ENCODE peak calls at places on chromosome 14, in nine cellular contexts. T is heart left ventricle, R is body of pancreas, B is gastrocnemius medialis, C is upper lobe of left lung, V is IMR-90, K is HCT116, D is right lobe of liver, Y is K562. A is an unnamed sample.

GRCh38 chr14:34201909-34202622 is 251.2 kb upstream of the EGLN3 start:
- ATAC-seq in R (no peak), C (no peak), D (no peak), T (no peak), K (no peak), B (no peak), V (no peak), Y (no peak), A (no peak)

GRCh38 chr14:64680013-64680674 is 24.1 kb upstream of the PLEKHG3 start:
- ATAC-seq in K (no peak), V (no peak), R (no peak), Y (no peak), T (no peak), D (no peak), B (no peak), C (no peak), A (no peak)

GRCh38 chr14:36055052-36055378 is 121.5 kb downstream of the PTCSC3 start:
- ATAC-seq in T (no peak), B (no peak), R (no peak), C (no peak), K (no peak), V (no peak), Y (no peak), D (peak; percentile 36), A (no peak)

GRCh38 chr14:74563233-74563585 is 48.8 kb downstream of the LTBP2 start:
- ATAC-seq in C (peak; percentile 16), R (no peak), T (no peak), K (no peak), V (peak; percentile 74), B (no peak), Y (no peak), D (no peak), A (no peak)

GRCh38 chr14:106776395-106776983 is 1250.1 kb downstream of the TMEM121 start:
- ATAC-seq in R (no peak), Y (no peak), D (no peak), B (no peak), V (no peak), C (no peak), T (no peak), K (no peak), A (no peak)

GRCh38 chr14:35689000-35689460 is 120.1 kb downstream of the RALGAPA1 start:
- ATAC-seq in R (no peak), V (no peak), Y (no peak), D (no peak), B (no peak), C (no peak), K (no peak), T (no peak), A (no peak)

GRCh38 chr14:100470523-100470897 is 116.7 kb downstream of the BEGAIN start:
- ATAC-seq in Y (peak; percentile 79), T (no peak), C (no peak), D (no peak), V (no peak), B (no peak), R (no peak), K (no peak), A (no peak)

GRCh38 chr14:54622189-54622958 is 55.4 kb downstream of the SAMD4A start:
- ATAC-seq in K (no peak), Y (peak; percentile 40), R (no peak), T (peak; percentile 26), B (no peak), V (no peak), D (no peak), C (no peak), A (no peak)

GRCh38 chr14:64764641-64765520 is 60.7 kb downstream of the PLEKHG3 start:
- ATAC-seq in B (peak; percentile 64), K (peak; percentile 64), D (peak; percentile 84), V (peak; percentile 84), Y (peak; percentile 71), C (peak; percentile 77), R (peak; percentile 73), T (peak; percentile 54), A (peak; percentile 73)

GRCh38 chr14:105168496-105168978 is at the start of gene JAG2:
- ATAC-seq in Y (peak; percentile 41), D (peak; percentile 20), V (peak; percentile 54), R (peak; percentile 57), T (no peak), K (peak; percentile 62), C (no peak), B (peak; percentile 60), A (peak; percentile 39)

GRCh38 chr14:54535126-54535525 is 25.4 kb downstream of the CGRRF1 start:
- ATAC-seq in B (no peak), V (no peak), Y (no peak), K (no peak), D (no peak), C (no peak), R (no peak), T (no peak), A (no peak)

GRCh38 chr14:68137704-68138619 is 318.4 kb downstream of the RAD51B start:
- ATAC-seq in T (peak; percentile 79), R (peak; percentile 42), B (peak; percentile 78), V (peak; percentile 89), K (peak; percentile 83), D (peak; percentile 73), C (peak; percentile 78), Y (peak; percentile 66), A (peak; percentile 78)

GRCh38 chr14:92651106-92651792 is 97.2 kb downstream of the LGMN start:
- ATAC-seq in K (no peak), R (no peak), C (peak; percentile 60), B (no peak), T (peak; percentile 11), V (no peak), Y (no peak), D (peak; percentile 12), A (no peak)
- H3K4me1 ChIP-seq in K (no peaks in the 10 kb centered on the region), R (no peaks in the 10 kb centered on the region), C (peaks cover 31% of the 10 kb centered on the region), B (no peaks in the 10 kb centered on the region), T (peaks cover 6% of the 10 kb centered on the region), V (peaks cover 34% of the 10 kb centered on the region), Y (peaks cover 7% of the 10 kb centered on the region), D (no peaks in the 10 kb centered on the region), A (peaks cover 56% of the 10 kb centered on the region)

GRCh38 chr14:24053548-24054323 is 1.9 kb downstream of the CARMIL3 start:
- ATAC-seq in D (no peak), B (no peak), T (no peak), V (no peak), R (no peak), K (no peak), Y (no peak), C (no peak), A (no peak)

GRCh38 chr14:24054324-24054641 is 2.5 kb downstream of the CARMIL3 start:
- ATAC-seq in C (no peak), B (no peak), V (no peak), D (no peak), R (no peak), K (no peak), Y (no peak), T (no peak), A (no peak)

GRCh38 chr14:24051162-24051788 is 534 bp upstream of the CARMIL3 start:
- ATAC-seq in V (no peak), K (peak; percentile 10), T (peak; percentile 14), C (no peak), B (peak; percentile 31), D (no peak), R (peak; percentile 34), Y (peak; percentile 4), A (no peak)

GRCh38 chr14:24052656-24053547 is 1.1 kb downstream of the CARMIL3 start:
- ATAC-seq in R (no peak), Y (no peak), C (no peak), B (no peak), V (no peak), D (no peak), K (no peak), T (no peak), A (no peak)

GRCh38 chr14:24051789-24052655 is at the start of gene CARMIL3:
- ATAC-seq in Y (peak; percentile 96), R (peak; percentile 94), V (peak; percentile 96), C (peak; percentile 84), K (peak; percentile 87), B (peak; percentile 86), D (peak; percentile 79), T (peak; percentile 90), A (peak; percentile 91)
- TF ChIP-seq POLR2A in Y (peak; percentile 37), R (peak; percentile 60), V (no peak), C (no peak), K (peak; percentile 22), B (no peak), D (peak; percentile 21), T (no peak), A (peak; percentile 25)

GRCh38 chr14:61520546-61520945 is 174.8 kb upstream of the HIF1A start:
- ATAC-seq in Y (no peak), T (no peak), K (no peak), D (no peak), C (no peak), R (no peak), B (no peak), V (no peak), A (no peak)

GRCh38 chr14:61523751-61524150 is 171.6 kb upstream of the HIF1A start:
- ATAC-seq in V (no peak), D (no peak), Y (no peak), T (no peak), K (no peak), B (no peak), R (no peak), C (no peak), A (no peak)

GRCh38 chr14:61519735-61520134 is 175.6 kb upstream of the HIF1A start:
- ATAC-seq in C (no peak), D (no peak), Y (no peak), T (no peak), K (no peak), R (no peak), B (no peak), V (no peak), A (no peak)

GRCh38 chr14:61524211-61524806 is 171.0 kb upstream of the HIF1A start:
- ATAC-seq in B (no peak), R (peak; percentile 5), C (peak; percentile 32), K (no peak), D (peak; percentile 56), T (no peak), Y (no peak), V (no peak), A (peak; percentile 16)

GRCh38 chr14:61521773-61522172 is 173.5 kb upstream of the HIF1A start:
- ATAC-seq in R (no peak), T (no peak), C (no peak), K (no peak), D (no peak), B (no peak), Y (no peak), V (no peak), A (no peak)
- H3K4me1 ChIP-seq in R (peaks cover 74% of the 10 kb centered on the region), T (peaks cover 60% of the 10 kb centered on the region), C (peaks cover 57% of the 10 kb centered on the region), K (peaks cover 48% of the 10 kb centered on the region), D (peaks cover 38% of the 10 kb centered on the region), B (peaks cover 52% of the 10 kb centered on the region), Y (peaks cover 3% of the 10 kb centered on the region), V (peaks cover 19% of the 10 kb centered on the region), A (peaks cover 27% of the 10 kb centered on the region)

DNA sequence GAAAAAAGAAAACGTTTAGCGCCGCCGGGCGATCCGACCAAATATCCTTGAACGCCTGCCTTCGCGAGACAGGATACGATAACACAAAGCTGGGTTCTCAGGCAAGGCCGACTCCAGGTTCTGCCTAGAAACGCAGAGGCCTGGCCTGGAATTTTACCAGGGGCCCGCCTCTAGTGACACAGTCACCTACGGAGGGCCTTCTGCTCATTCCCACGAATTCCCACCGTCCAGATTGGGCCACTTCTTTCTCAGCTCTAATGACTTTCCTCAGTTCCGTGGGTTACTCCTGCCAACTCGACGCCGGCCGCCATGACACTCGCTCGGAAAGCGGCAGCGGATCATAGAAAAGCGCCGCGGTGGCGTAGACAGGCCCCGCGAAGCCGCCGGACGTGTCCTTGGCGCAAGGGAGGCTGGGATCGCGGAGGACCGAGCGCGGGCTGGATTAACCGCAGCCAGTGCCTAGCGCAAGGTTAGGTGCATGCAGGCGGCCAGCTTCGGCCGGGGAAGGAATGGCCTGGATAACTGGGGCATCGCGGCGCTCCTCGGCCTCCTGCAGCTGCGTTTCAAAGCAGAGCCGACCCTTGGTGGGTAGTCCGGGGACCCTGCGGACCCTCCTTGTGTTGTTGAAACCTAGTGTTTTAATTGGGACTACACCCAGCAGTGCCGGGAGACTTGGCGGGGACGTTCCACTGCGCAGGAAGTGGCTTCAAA is at the start of gene TRIP11:
- ATAC-seq in Y (peak; percentile 98), R (peak; percentile 94), B (peak; percentile 95), D (peak; percentile 97), V (peak; percentile 96), T (peak; percentile 99), K (peak; percentile 97), C (peak; percentile 100), A (peak; percentile 99)
- TF ChIP-seq POLR2A in Y (peak; percentile 97), R (peak; percentile 93), B (peak; percentile 58), D (peak; percentile 95), V (peak; percentile 89), T (no peak), K (peak; percentile 92), C (peak; percentile 52), A (peak; percentile 63)